ENCODE peak calls at places on chromosomes 1 and 21, in five cellular contexts. L is cardiac fibroblast, V is heart left ventricle, W is dorsolateral prefrontal cortex, B is adrenal gland. R is an unnamed sample.
A peak's percentile ranks its signal among the peaks of the same experiment; 100 is the strongest.

GRCh38 chr1:150168960-150169565 is 19.3 kb downstream of the PLEKHO1 start:
- DNase-seq in W (no peak), L (peak; percentile 75), V (peak; percentile 85), B (peak; percentile 52), R (peak; percentile 81)

GRCh38 chr1:178345238-178345637 is 151.5 kb downstream of the CLEC20A start:
- DNase-seq in L (no peak), B (no peak), W (no peak), V (no peak), R (no peak)

GRCh38 chr1:177164380-177165068 is at the start of gene ASTN1:
- DNase-seq in W (peak; percentile 37), V (peak; percentile 46), L (no peak), B (no peak), R (no peak)

GRCh38 chr1:202589190-202589680 is 121.0 kb downstream of the SYT2 start:
- DNase-seq in L (peak; percentile 100), B (peak; percentile 80), V (peak; percentile 88), W (no peak), R (peak; percentile 35)

GRCh38 chr21:34072145-34073031 is 990 bp upstream of the MRPS6 start:
- DNase-seq in B (peak; percentile 91), W (peak; percentile 32), V (peak; percentile 68), L (no peak), R (no peak)

GRCh38 chr1:177170756-177171535 is at the start of gene BRINP2:
- DNase-seq in W (peak; percentile 94), B (peak; percentile 81), V (peak; percentile 68), L (peak; percentile 3), R (peak; percentile 49)

GRCh38 chr21:34722684-34723300 is 54.0 kb downstream of the CLIC6 start:
- DNase-seq in V (no peak), L (no peak), W (no peak), B (no peak), R (no peak)

GRCh38 chr21:46171585-46171984 is 12.7 kb downstream of the SPATC1L start:
- DNase-seq in L (peak; percentile 70), V (no peak), W (no peak), B (no peak), R (no peak)

GRCh38 chr1:154320882-154321608 is at the start of gene AQP10:
- DNase-seq in B (no peak), V (no peak), W (no peak), L (no peak), R (no peak)

DNA sequence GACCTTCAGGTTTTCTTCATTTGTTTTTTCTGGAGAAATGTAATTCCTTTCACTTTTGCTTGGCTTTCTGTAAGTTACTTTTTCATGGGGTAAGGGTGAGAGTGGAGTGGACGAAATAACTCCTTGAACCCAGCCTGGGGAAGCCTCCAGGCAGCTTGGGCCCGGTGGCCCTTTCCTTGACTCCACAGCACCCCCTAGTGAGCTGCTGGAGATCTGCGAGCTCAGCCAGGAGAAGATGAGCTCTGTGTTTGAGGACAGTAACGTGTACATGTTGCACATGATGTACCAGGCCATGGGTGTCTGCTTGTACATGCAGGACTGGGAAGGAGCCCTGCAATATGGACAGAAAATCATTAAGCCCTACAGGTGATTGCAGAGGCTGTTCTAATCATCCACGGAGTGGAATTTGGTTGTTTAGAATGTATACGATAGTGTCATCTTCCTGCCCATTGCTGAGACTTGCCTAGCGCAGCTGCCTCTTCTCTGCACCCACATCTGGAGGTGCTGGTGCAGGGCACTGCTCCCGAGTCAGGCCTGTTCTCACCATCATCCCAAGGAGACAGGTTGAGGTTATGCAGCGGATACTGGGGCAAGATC is 51.0 kb downstream of the SMYD2 start:
- DNase-seq in W (no peak), B (no peak), L (peak; percentile 62), V (peak; percentile 67), R (peak; percentile 64)
- TF ChIP-seq CTCF in W (peak; percentile 73), B (peak; percentile 47), L (peak; percentile 90), V (peak; percentile 67), R (peak; percentile 93)

DNA sequence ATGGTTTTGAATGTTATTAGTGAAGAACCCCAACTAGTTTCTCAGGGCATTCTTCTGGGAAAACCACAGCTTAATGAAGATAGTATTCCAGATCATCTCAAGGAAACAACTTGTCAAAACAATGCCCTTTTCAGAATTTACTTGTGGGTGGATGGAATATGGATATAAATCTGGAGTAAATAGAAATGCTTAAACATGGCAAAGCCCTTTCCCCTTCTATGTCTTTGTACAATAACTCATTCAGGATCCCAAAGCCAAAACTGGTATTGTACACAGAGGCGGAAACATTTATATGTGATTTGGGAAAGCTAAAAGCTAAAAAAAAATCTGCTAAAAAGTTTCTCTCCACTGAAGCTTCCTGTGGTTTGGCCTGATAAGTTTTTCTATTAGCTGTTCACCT is 55.5 kb upstream of the RGS5 start:
- DNase-seq in W (no peak), V (no peak), L (peak; percentile 43), B (no peak), R (no peak)
- H3K4me3 ChIP-seq in W (no peak overlapping the region), V (no peak overlapping the region), L (no peak overlapping the region), B (no peak overlapping the region), R (no peak overlapping the region)

GRCh38 chr1:225572422-225572821 is 80.5 kb downstream of the ENAH start:
- DNase-seq in B (peak; percentile 37), W (no peak), V (no peak), L (peak; percentile 78), R (no peak)
- TF ChIP-seq CTCF in B (peak; percentile 43), W (no peak), V (no peak), L (peak; percentile 36), R (no peak)

GRCh38 chr1:9539165-9539828 is at the start of gene SLC25A33:
- DNase-seq in V (peak; percentile 99), W (peak; percentile 98), L (peak; percentile 98), B (peak; percentile 98), R (peak; percentile 98)

GRCh38 chr1:9538669-9539164 is 548 bp upstream of the SLC25A33 start:
- DNase-seq in L (no peak), B (no peak), W (no peak), V (no peak), R (no peak)

GRCh38 chr1:9544926-9545325 is 5.7 kb downstream of the SLC25A33 start:
- DNase-seq in B (no peak), L (no peak), W (no peak), V (no peak), R (no peak)

GRCh38 chr1:9539829-9540550 is 725 bp downstream of the SLC25A33 start:
- DNase-seq in V (peak; percentile 79), L (peak; percentile 56), W (peak; percentile 34), B (peak; percentile 29), R (peak; percentile 66)

DNA sequence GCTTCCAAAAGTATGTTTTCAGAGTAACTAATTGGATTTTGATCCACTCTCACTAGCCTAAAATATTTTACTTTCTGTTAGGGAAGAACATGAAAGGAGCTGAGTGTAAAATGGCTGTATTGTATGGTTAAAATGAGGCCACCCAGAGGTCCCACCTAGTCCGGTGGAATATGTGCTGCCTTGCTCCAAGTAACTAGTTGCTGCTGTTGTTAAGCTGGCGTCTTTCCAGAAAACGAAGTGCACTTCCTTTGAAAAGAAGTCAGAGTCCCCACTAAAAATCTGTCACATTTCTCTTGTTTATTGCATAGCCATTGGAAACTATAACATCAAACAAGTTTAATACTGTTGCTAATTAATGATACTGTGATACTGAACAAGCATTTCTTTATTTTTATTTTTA is 3.2 kb downstream of the SLC25A33 start:
- DNase-seq in L (peak; percentile 56), W (no peak), B (no peak), V (no peak), R (no peak)
- H3K4me3 ChIP-seq in L (no peak overlapping the region), W (no peak overlapping the region), B (no peak overlapping the region), V (no peak overlapping the region), R (no peak overlapping the region)

GRCh38 chr1:38529946-38530345 is 329.6 kb downstream of the RRAGC start:
- DNase-seq in V (no peak), W (no peak), L (no peak), B (no peak), R (no peak)

GRCh38 chr1:38530957-38531356 is 328.6 kb downstream of the RRAGC start:
- DNase-seq in B (no peak), V (no peak), L (no peak), W (no peak), R (no peak)

GRCh38 chr1:38527373-38527966 is 332.1 kb downstream of the RRAGC start:
- DNase-seq in L (no peak), W (no peak), B (no peak), V (no peak), R (peak; percentile 88)

GRCh38 chr1:38529337-38529860 is 330.2 kb downstream of the RRAGC start:
- DNase-seq in V (no peak), B (no peak), W (no peak), L (no peak), R (no peak)

DNA sequence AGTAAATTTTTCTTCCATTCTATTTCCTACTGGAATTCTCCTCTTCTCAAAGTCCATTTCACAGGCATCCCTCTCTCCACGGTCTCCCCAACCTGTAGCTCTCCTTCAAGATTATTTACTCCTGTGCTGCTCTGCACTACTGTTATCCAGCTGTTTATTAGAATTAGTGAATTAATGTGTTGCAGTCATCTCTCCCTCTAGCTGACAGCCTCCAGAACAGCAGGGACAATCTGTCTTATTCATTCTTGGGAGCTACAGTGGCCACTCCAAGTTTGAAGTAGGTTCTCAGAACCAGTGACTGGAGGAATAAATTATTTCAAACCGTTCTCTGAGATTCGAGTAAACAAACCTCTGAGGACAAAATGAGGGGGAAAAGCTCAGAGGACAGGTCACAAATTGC is 331.0 kb downstream of the RRAGC start:
- DNase-seq in B (no peak), W (no peak), V (no peak), L (no peak), R (no peak)
- TF ChIP-seq CTCF in B (no peak), W (no peak), V (no peak), L (no peak), R (no peak)

DNA sequence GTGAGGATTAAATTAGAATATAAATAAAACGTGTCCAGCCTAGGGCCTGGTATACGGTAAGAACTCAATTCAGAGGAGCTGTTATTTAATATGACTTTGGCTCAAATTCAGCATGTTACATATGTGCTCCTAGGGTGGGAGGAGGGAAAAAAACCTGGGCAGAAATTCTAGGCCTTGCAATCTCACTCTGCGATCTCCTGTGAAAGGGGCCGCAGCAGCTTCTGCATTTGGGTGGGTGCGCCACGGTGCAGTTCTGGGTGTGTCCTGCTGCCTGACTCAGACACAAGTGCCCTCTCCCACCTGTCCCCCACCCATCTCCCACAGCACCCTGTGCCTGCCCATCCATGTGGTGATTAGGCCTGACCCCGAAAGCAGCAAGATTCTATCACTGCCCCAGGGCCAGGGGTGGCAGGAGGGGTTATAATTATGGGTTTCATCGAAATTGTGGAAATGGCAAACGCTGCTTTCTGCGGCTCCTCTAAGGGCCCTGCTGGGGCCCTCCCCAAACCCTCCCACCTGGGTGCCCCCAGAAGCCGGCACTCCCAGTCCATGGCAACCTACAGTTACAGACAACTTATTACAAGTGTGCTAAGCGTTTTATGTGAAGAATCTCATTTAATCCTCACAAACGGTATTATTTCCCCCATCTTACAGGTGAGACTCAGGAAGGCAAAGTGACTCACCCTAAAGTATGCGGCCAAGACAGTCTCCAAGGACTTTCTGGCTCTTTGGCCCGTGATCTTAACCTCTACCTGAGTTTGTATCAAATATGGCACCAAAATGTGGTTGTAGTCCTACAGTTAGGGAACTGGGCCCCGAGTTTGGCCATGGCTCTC is 25.5 kb upstream of the GRHL3 start:
- DNase-seq in L (no peak), W (no peak), V (no peak), B (no peak), R (no peak)
- H3K4me3 ChIP-seq in L (no peak overlapping the region), W (no peak overlapping the region), V (no peak overlapping the region), B (no peak overlapping the region), R (no peak overlapping the region)

DNA sequence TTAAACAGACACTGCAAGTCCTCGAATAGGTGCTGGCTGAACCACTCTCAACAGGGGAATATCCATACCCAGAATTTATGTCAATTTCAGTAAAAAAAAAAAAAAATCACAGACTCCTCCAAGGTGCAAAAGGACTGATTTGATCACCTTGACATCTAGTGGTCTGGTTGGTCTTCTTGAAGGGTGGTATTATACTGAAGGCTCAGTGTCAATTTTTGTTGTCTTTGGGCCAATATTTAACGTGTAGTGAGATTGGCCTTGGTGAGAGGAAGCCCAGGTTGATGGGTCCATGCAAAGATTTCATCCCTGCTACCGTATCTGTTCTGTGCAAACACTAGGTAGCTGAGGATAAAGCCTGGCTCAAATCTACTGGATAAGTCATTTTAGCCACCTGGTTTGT is 4.0 kb upstream of the GBP5 start:
- DNase-seq in W (no peak), V (no peak), L (peak; percentile 9), B (no peak), R (peak; percentile 22)
- TF ChIP-seq CTCF in W (peak; percentile 47), V (no peak), L (no peak), B (peak; percentile 8), R (peak; percentile 16)